ENCODE peak calls at places on chromosomes 4 and X, in eight cellular contexts. One of them, this sample, is unnamed.

GRCh38 chr4:163707873-163708272 is 213.4 kb downstream of the TMA16 start:
- DNase-seq in T-helper 2 cell: no peak
- DNase-seq in activated CD4-positive, alpha-beta T cell treated with anti-CD3 and anti-CD28 coated beads, Interleukin-2, amount 50 U/mL, for 24 hours: no peak
- DNase-seq in EL: no peak
- DNase-seq in skeletal muscle cell: no peak
- DNase-seq in non-pigmented ciliary epithelial cell: no peak
- DNase-seq in AG08396: no peak
- DNase-seq in NCI-H2171 treated with DMSO at 0.1 percent for 48 hours: no peak
- DNase-seq in this sample: no peak

GRCh38 chrX:148771440-148771839 is 271.0 kb downstream of the AFF2 start:
- DNase-seq in non-pigmented ciliary epithelial cell: no peak
- DNase-seq in activated CD4-positive, alpha-beta T cell treated with anti-CD3 and anti-CD28 coated beads, Interleukin-2, amount 50 U/mL, for 24 hours: no peak
- DNase-seq in EL: no peak
- DNase-seq in skeletal muscle cell: no peak
- DNase-seq in NCI-H2171 treated with DMSO at 0.1 percent for 48 hours: no peak
- DNase-seq in AG08396: no peak
- DNase-seq in T-helper 2 cell: no peak
- DNase-seq in this sample: no peak

GRCh38 chr4:13542577-13543042 is 1.7 kb downstream of the NKX3-2 start:
- DNase-seq in AG08396: no peak
- DNase-seq in activated CD4-positive, alpha-beta T cell treated with anti-CD3 and anti-CD28 coated beads, Interleukin-2, amount 50 U/mL, for 24 hours: no peak
- DNase-seq in EL: no peak
- DNase-seq in skeletal muscle cell: no peak
- DNase-seq in T-helper 2 cell: no peak
- DNase-seq in NCI-H2171 treated with DMSO at 0.1 percent for 48 hours: no peak
- DNase-seq in non-pigmented ciliary epithelial cell: no peak
- DNase-seq in this sample: no peak

GRCh38 chrX:66731398-66731797 is 92.5 kb upstream of the EDA2R start:
- DNase-seq in NCI-H2171 treated with DMSO at 0.1 percent for 48 hours: peak
- DNase-seq in activated CD4-positive, alpha-beta T cell treated with anti-CD3 and anti-CD28 coated beads, Interleukin-2, amount 50 U/mL, for 24 hours: no peak
- DNase-seq in non-pigmented ciliary epithelial cell: no peak
- DNase-seq in EL: peak
- DNase-seq in T-helper 2 cell: no peak
- DNase-seq in skeletal muscle cell: peak
- DNase-seq in AG08396: peak
- DNase-seq in this sample: no peak

GRCh38 chr4:48329976-48330375 is 11.4 kb upstream of the SLAIN2 start:
- DNase-seq in skeletal muscle cell: peak
- DNase-seq in T-helper 2 cell: no peak
- DNase-seq in EL: peak
- DNase-seq in AG08396: peak
- DNase-seq in activated CD4-positive, alpha-beta T cell treated with anti-CD3 and anti-CD28 coated beads, Interleukin-2, amount 50 U/mL, for 24 hours: no peak
- DNase-seq in NCI-H2171 treated with DMSO at 0.1 percent for 48 hours: no peak
- DNase-seq in non-pigmented ciliary epithelial cell: peak
- DNase-seq in this sample: no peak

GRCh38 chr4:51845055-51845426 is 2.1 kb downstream of the DCUN1D4 start:
- DNase-seq in skeletal muscle cell: no peak
- DNase-seq in activated CD4-positive, alpha-beta T cell treated with anti-CD3 and anti-CD28 coated beads, Interleukin-2, amount 50 U/mL, for 24 hours: no peak
- DNase-seq in AG08396: no peak
- DNase-seq in NCI-H2171 treated with DMSO at 0.1 percent for 48 hours: no peak
- DNase-seq in T-helper 2 cell: no peak
- DNase-seq in non-pigmented ciliary epithelial cell: no peak
- DNase-seq in EL: no peak
- DNase-seq in this sample: no peak

GRCh38 chrX:68249401-68249831 is 183.9 kb downstream of the OPHN1 start:
- DNase-seq in skeletal muscle cell: peak
- DNase-seq in T-helper 2 cell: no peak
- DNase-seq in activated CD4-positive, alpha-beta T cell treated with anti-CD3 and anti-CD28 coated beads, Interleukin-2, amount 50 U/mL, for 24 hours: no peak
- DNase-seq in AG08396: no peak
- DNase-seq in EL: no peak
- DNase-seq in non-pigmented ciliary epithelial cell: no peak
- DNase-seq in NCI-H2171 treated with DMSO at 0.1 percent for 48 hours: no peak
- DNase-seq in this sample: no peak

GRCh38 chr4:94483895-94484294 is 32.2 kb downstream of the PDLIM5 start:
- DNase-seq in skeletal muscle cell: no peak
- DNase-seq in activated CD4-positive, alpha-beta T cell treated with anti-CD3 and anti-CD28 coated beads, Interleukin-2, amount 50 U/mL, for 24 hours: no peak
- DNase-seq in EL: no peak
- DNase-seq in NCI-H2171 treated with DMSO at 0.1 percent for 48 hours: no peak
- DNase-seq in non-pigmented ciliary epithelial cell: no peak
- DNase-seq in AG08396: no peak
- DNase-seq in T-helper 2 cell: no peak
- DNase-seq in this sample: no peak

GRCh38 chr4:54440394-54441223 is 211.5 kb downstream of the PDGFRA start:
- DNase-seq in NCI-H2171 treated with DMSO at 0.1 percent for 48 hours: peak
- DNase-seq in AG08396: peak
- DNase-seq in EL: peak
- DNase-seq in T-helper 2 cell: no peak
- DNase-seq in non-pigmented ciliary epithelial cell: no peak
- DNase-seq in activated CD4-positive, alpha-beta T cell treated with anti-CD3 and anti-CD28 coated beads, Interleukin-2, amount 50 U/mL, for 24 hours: no peak
- DNase-seq in skeletal muscle cell: no peak
- DNase-seq in this sample: no peak

GRCh38 chrX:17741123-17741511 is 3.8 kb downstream of the SCML1 start:
- DNase-seq in NCI-H2171 treated with DMSO at 0.1 percent for 48 hours: no peak
- DNase-seq in skeletal muscle cell: no peak
- DNase-seq in EL: no peak
- DNase-seq in T-helper 2 cell: no peak
- DNase-seq in non-pigmented ciliary epithelial cell: no peak
- DNase-seq in AG08396: no peak
- DNase-seq in activated CD4-positive, alpha-beta T cell treated with anti-CD3 and anti-CD28 coated beads, Interleukin-2, amount 50 U/mL, for 24 hours: no peak
- DNase-seq in this sample: no peak

GRCh38 chrX:30657542-30658238 is 4.5 kb downstream of the GK start:
- DNase-seq in NCI-H2171 treated with DMSO at 0.1 percent for 48 hours: no peak
- DNase-seq in EL: no peak
- DNase-seq in T-helper 2 cell: no peak
- DNase-seq in non-pigmented ciliary epithelial cell: no peak
- DNase-seq in activated CD4-positive, alpha-beta T cell treated with anti-CD3 and anti-CD28 coated beads, Interleukin-2, amount 50 U/mL, for 24 hours: no peak
- DNase-seq in AG08396: no peak
- DNase-seq in skeletal muscle cell: no peak
- DNase-seq in this sample: no peak

GRCh38 chrX:153410328-153410727 is 944 bp upstream of the ZFP92 start:
- DNase-seq in activated CD4-positive, alpha-beta T cell treated with anti-CD3 and anti-CD28 coated beads, Interleukin-2, amount 50 U/mL, for 24 hours: no peak
- DNase-seq in AG08396: no peak
- DNase-seq in EL: no peak
- DNase-seq in skeletal muscle cell: no peak
- DNase-seq in NCI-H2171 treated with DMSO at 0.1 percent for 48 hours: no peak
- DNase-seq in T-helper 2 cell: no peak
- DNase-seq in non-pigmented ciliary epithelial cell: no peak
- DNase-seq in this sample: no peak

GRCh38 chr4:48906283-48907173 is at the start of gene OCIAD2:
- DNase-seq in skeletal muscle cell: no peak
- DNase-seq in EL: peak
- DNase-seq in activated CD4-positive, alpha-beta T cell treated with anti-CD3 and anti-CD28 coated beads, Interleukin-2, amount 50 U/mL, for 24 hours: peak
- DNase-seq in AG08396: peak
- DNase-seq in NCI-H2171 treated with DMSO at 0.1 percent for 48 hours: peak
- DNase-seq in T-helper 2 cell: peak
- DNase-seq in non-pigmented ciliary epithelial cell: no peak
- DNase-seq in this sample: peak